ENCODE peak calls at places on chromosomes 6 and 20, in ten cellular contexts. A is neural progenitor cell; V is esophagus squamous epithelium; C is NCI-H2029; M is ELF-1; Z is iris pigment epithelial cell; J is T-helper 2 cell; F is stimulated activated CD8-positive, alpha-beta memory T cell treated with anti-CD3 and anti-CD28 coated beads, Interleukin-4, amount 100 ng/mL, for 24 hours; N is HCT116; R is HCEC 1CT. W is an unnamed sample.

GRCh38 chr6:127980996-127981395 is 80.1 kb upstream of the THEMIS start:
- DNase-seq in A (no peak), V (no peak), C (no peak), M (no peak), Z (no peak), J (no peak), F (no peak), N (no peak), R (no peak), W (no peak)

GRCh38 chr6:132198040-132198439 is 203.2 kb downstream of the MOXD1 start:
- DNase-seq in A (no peak), V (no peak), C (no peak), M (no peak), Z (peak; percentile 65), J (no peak), F (no peak), N (no peak), R (no peak), W (no peak)

GRCh38 chr20:60009318-60009717 is 51.1 kb downstream of the CDH26 start:
- DNase-seq in A (no peak), V (no peak), C (no peak), M (no peak), Z (no peak), J (no peak), F (no peak), N (no peak), R (no peak), W (no peak)

GRCh38 chr6:47096233-47096887 is 54.2 kb upstream of the ADGRF1 start:
- DNase-seq in A (no peak), V (no peak), C (no peak), M (no peak), Z (no peak), J (no peak), F (no peak), N (no peak), R (no peak), W (no peak)

GRCh38 chr6:85362652-85363310 is 87.1 kb upstream of the NT5E start:
- DNase-seq in A (no peak), V (no peak), C (no peak), M (no peak), Z (peak; percentile 43), J (no peak), F (no peak), N (no peak), R (no peak), W (no peak)

GRCh38 chr6:25703005-25703404 is 51.0 kb downstream of the SCGN start:
- DNase-seq in A (no peak), V (no peak), C (peak; percentile 42), M (no peak), Z (no peak), J (no peak), F (no peak), N (no peak), R (no peak), W (peak; percentile 1)

GRCh38 chr6:50791900-50792508 is 26.7 kb upstream of the TFAP2B start:
- DNase-seq in A (peak; percentile 79), V (no peak), C (peak; percentile 37), M (no peak), Z (peak; percentile 49), J (no peak), F (no peak), N (no peak), R (peak; percentile 21), W (peak; percentile 13)

GRCh38 chr6:38307730-38308129 is 332.0 kb downstream of the BTBD9 start:
- DNase-seq in A (no peak), V (no peak), C (no peak), M (no peak), Z (peak; percentile 15), J (no peak), F (no peak), N (no peak), R (no peak), W (no peak)

GRCh38 chr6:29537714-29538403 is 21.7 kb downstream of the UBD start:
- DNase-seq in A (no peak), V (no peak), C (no peak), M (no peak), Z (no peak), J (no peak), F (no peak), N (no peak), R (no peak), W (no peak)

GRCh38 chr6:104987218-104987617 is 30.3 kb downstream of the LIN28B start:
- DNase-seq in A (no peak), V (no peak), C (no peak), M (no peak), Z (peak; percentile 2), J (no peak), F (no peak), N (no peak), R (no peak), W (no peak)

GRCh38 chr6:41734666-41735426 is 562 bp downstream of the TFEB start:
- DNase-seq in A (peak; percentile 65), V (peak; percentile 67), C (peak; percentile 49), M (peak; percentile 35), Z (peak; percentile 84), J (peak; percentile 57), F (peak; percentile 59), N (peak; percentile 45), R (peak; percentile 35), W (no peak)

GRCh38 chr20:5041433-5041832 is 40.1 kb upstream of the SLC23A2 start:
- DNase-seq in A (peak; percentile 8), V (no peak), C (no peak), M (peak; percentile 77), Z (no peak), J (no peak), F (no peak), N (no peak), R (no peak), W (no peak)

GRCh38 chr20:44861547-44862006 is 23.9 kb upstream of the YWHAB start:
- DNase-seq in A (no peak), V (no peak), C (no peak), M (no peak), Z (peak; percentile 23), J (no peak), F (no peak), N (no peak), R (peak; percentile 56), W (no peak)

GRCh38 chr6:128284128-128284527 is 236.3 kb downstream of the PTPRK start:
- DNase-seq in A (no peak), V (no peak), C (no peak), M (no peak), Z (no peak), J (no peak), F (no peak), N (no peak), R (no peak), W (no peak)

GRCh38 chr6:129795261-129795660 is 65.9 kb downstream of the TMEM244 start:
- DNase-seq in A (no peak), V (no peak), C (no peak), M (no peak), Z (no peak), J (no peak), F (no peak), N (no peak), R (no peak), W (no peak)

GRCh38 chr6:82408952-82409421 is 45.4 kb downstream of the TPBG start:
- DNase-seq in A (no peak), V (no peak), C (no peak), M (no peak), Z (peak; percentile 89), J (no peak), F (no peak), N (no peak), R (peak; percentile 86), W (no peak)

GRCh38 chr6:16205377-16206144 is 32.8 kb upstream of the GMPR start:
- DNase-seq in A (no peak), V (no peak), C (peak; percentile 16), M (no peak), Z (peak; percentile 89), J (no peak), F (no peak), N (no peak), R (peak; percentile 60), W (no peak)

GRCh38 chr6:17491416-17492142 is 98.2 kb downstream of the CAP2 start:
- DNase-seq in A (no peak), V (no peak), C (no peak), M (no peak), Z (no peak), J (no peak), F (no peak), N (no peak), R (peak; percentile 3), W (no peak)

GRCh38 chr20:14193885-14194284 is 143.5 kb downstream of the FLRT3 start:
- DNase-seq in A (peak; percentile 22), V (no peak), C (no peak), M (peak; percentile 29), Z (no peak), J (no peak), F (no peak), N (no peak), R (no peak), W (no peak)

GRCh38 chr20:53940883-53941546 is 129.4 kb downstream of the BCAS1 start:
- DNase-seq in A (peak; percentile 51), V (no peak), C (no peak), M (peak; percentile 49), Z (peak; percentile 82), J (no peak), F (no peak), N (no peak), R (peak; percentile 82), W (no peak)

GRCh38 chr6:125117818-125118217 is 35.8 kb upstream of the TPD52L1 start:
- DNase-seq in A (no peak), V (no peak), C (no peak), M (no peak), Z (no peak), J (no peak), F (no peak), N (no peak), R (no peak), W (no peak)

GRCh38 chr6:52994789-52995078 is 350 bp downstream of the GSTA4 start:
- DNase-seq in A (no peak), V (no peak), C (no peak), M (no peak), Z (peak; percentile 31), J (no peak), F (peak; percentile 13), N (no peak), R (no peak), W (no peak)

GRCh38 chr20:24314053-24314452 is 155.4 kb upstream of the SYNDIG1 start:
- DNase-seq in A (no peak), V (no peak), C (no peak), M (no peak), Z (no peak), J (no peak), F (no peak), N (no peak), R (no peak), W (no peak)

GRCh38 chr20:17761612-17762011 is 61.8 kb downstream of the BANF2 start:
- DNase-seq in A (peak; percentile 22), V (no peak), C (no peak), M (peak; percentile 34), Z (peak; percentile 9), J (no peak), F (no peak), N (peak; percentile 4), R (no peak), W (no peak)

GRCh38 chr6:74936886-74937285 is 269.0 kb downstream of the COL12A1 start:
- DNase-seq in A (no peak), V (no peak), C (no peak), M (no peak), Z (peak; percentile 68), J (no peak), F (no peak), N (no peak), R (peak; percentile 86), W (no peak)

GRCh38 chr6:104527761-104528415 is 331.8 kb downstream of the HACE1 start:
- DNase-seq in A (peak; percentile 54), V (no peak), C (no peak), M (peak; percentile 70), Z (peak; percentile 52), J (no peak), F (no peak), N (no peak), R (no peak), W (peak; percentile 30)

W was measured in SHP77 treated with DMSO at 0.1 percent for 48 hours.